ENCODE peak calls at places on chromosomes 4 and X, in seven cellular contexts. One of them, this sample, is unnamed.

GRCh38 chrX:31435592-31435991 is 363.8 kb upstream of the FTHL17 start:
- DNase-seq in GM23248: peak; percentile 42
- DNase-seq in keratinocyte: no peak
- DNase-seq in stomach: no peak
- DNase-seq in lower lobe of right lung: no peak
- DNase-seq in right lobe of liver: no peak
- DNase-seq in IMR-90: peak; percentile 22
- DNase-seq in this sample: no peak

GRCh38 chrX:153032397-153033118 is 23.7 kb upstream of the PNMA3 start:
- DNase-seq in GM23248: peak; percentile 74
- DNase-seq in keratinocyte: no peak
- DNase-seq in stomach: peak; percentile 75
- DNase-seq in lower lobe of right lung: peak; percentile 84
- DNase-seq in right lobe of liver: peak; percentile 73
- DNase-seq in IMR-90: peak; percentile 18
- DNase-seq in this sample: peak; percentile 92

GRCh38 chr4:32499176-32499575 is 1779.0 kb downstream of the PCDH7 start:
- DNase-seq in GM23248: peak; percentile 42
- DNase-seq in keratinocyte: no peak
- DNase-seq in stomach: no peak
- DNase-seq in lower lobe of right lung: no peak
- DNase-seq in right lobe of liver: no peak
- DNase-seq in IMR-90: no peak
- DNase-seq in this sample: no peak

GRCh38 chr4:145531193-145531592 is 49.5 kb downstream of the SMAD1 start:
- DNase-seq in GM23248: no peak
- DNase-seq in keratinocyte: no peak
- DNase-seq in stomach: no peak
- DNase-seq in lower lobe of right lung: no peak
- DNase-seq in right lobe of liver: no peak
- DNase-seq in IMR-90: no peak
- DNase-seq in this sample: no peak

GRCh38 chrX:129091097-129091496 is 432.2 kb downstream of the SMARCA1 start:
- DNase-seq in GM23248: no peak
- DNase-seq in keratinocyte: no peak
- DNase-seq in stomach: no peak
- DNase-seq in lower lobe of right lung: no peak
- DNase-seq in right lobe of liver: no peak
- DNase-seq in IMR-90: no peak
- DNase-seq in this sample: no peak

GRCh38 chrX:53330331-53330730 is 48.9 kb upstream of the IQSEC2 start:
- DNase-seq in GM23248: no peak
- DNase-seq in keratinocyte: no peak
- DNase-seq in stomach: no peak
- DNase-seq in lower lobe of right lung: no peak
- DNase-seq in right lobe of liver: no peak
- DNase-seq in IMR-90: no peak
- DNase-seq in this sample: no peak

GRCh38 chr4:24810016-24810415 is 14.6 kb downstream of the SOD3 start:
- DNase-seq in GM23248: peak; percentile 64
- DNase-seq in keratinocyte: no peak
- DNase-seq in stomach: no peak
- DNase-seq in lower lobe of right lung: no peak
- DNase-seq in right lobe of liver: no peak
- DNase-seq in IMR-90: peak; percentile 83
- DNase-seq in this sample: no peak

GRCh38 chr4:139968831-139969230 is 185.2 kb downstream of the MAML3 start:
- DNase-seq in GM23248: no peak
- DNase-seq in keratinocyte: no peak
- DNase-seq in stomach: no peak
- DNase-seq in lower lobe of right lung: no peak
- DNase-seq in right lobe of liver: no peak
- DNase-seq in IMR-90: no peak
- DNase-seq in this sample: no peak

GRCh38 chr4:1727117-1728031 is 6.1 kb downstream of the TACC3 start:
- DNase-seq in GM23248: peak; percentile 69
- DNase-seq in keratinocyte: peak; percentile 90
- DNase-seq in stomach: peak; percentile 67
- DNase-seq in lower lobe of right lung: peak; percentile 82
- DNase-seq in right lobe of liver: peak; percentile 75
- DNase-seq in IMR-90: peak; percentile 75
- DNase-seq in this sample: peak; percentile 86

GRCh38 chr4:184774152-184774551 is 40.3 kb upstream of the CENPU start:
- DNase-seq in GM23248: no peak
- DNase-seq in keratinocyte: no peak
- DNase-seq in stomach: no peak
- DNase-seq in lower lobe of right lung: no peak
- DNase-seq in right lobe of liver: no peak
- DNase-seq in IMR-90: no peak
- DNase-seq in this sample: no peak

GRCh38 chrX:57952320-57952678 is 42.0 kb upstream of the ZXDA start:
- DNase-seq in GM23248: no peak
- DNase-seq in keratinocyte: no peak
- DNase-seq in stomach: no peak
- DNase-seq in lower lobe of right lung: no peak
- DNase-seq in right lobe of liver: no peak
- DNase-seq in IMR-90: no peak
- DNase-seq in this sample: peak; percentile 69

GRCh38 chrX:129522184-129523059 is 868 bp downstream of the SMARCA1 start:
- DNase-seq in GM23248: peak; percentile 81
- DNase-seq in keratinocyte: no peak
- DNase-seq in stomach: peak; percentile 63
- DNase-seq in lower lobe of right lung: peak; percentile 56
- DNase-seq in right lobe of liver: peak; percentile 57
- DNase-seq in IMR-90: peak; percentile 54
- DNase-seq in this sample: peak; percentile 80

GRCh38 chr4:6953751-6954380 is 44.2 kb downstream of the TBC1D14 start:
- DNase-seq in GM23248: peak; percentile 97
- DNase-seq in keratinocyte: peak; percentile 25
- DNase-seq in stomach: peak; percentile 94
- DNase-seq in lower lobe of right lung: peak; percentile 75
- DNase-seq in right lobe of liver: peak; percentile 69
- DNase-seq in IMR-90: peak; percentile 62
- DNase-seq in this sample: peak; percentile 91

GRCh38 chr4:142271832-142272231 is 574.3 kb downstream of the INPP4B start:
- DNase-seq in GM23248: no peak
- DNase-seq in keratinocyte: no peak
- DNase-seq in stomach: no peak
- DNase-seq in lower lobe of right lung: no peak
- DNase-seq in right lobe of liver: no peak
- DNase-seq in IMR-90: no peak
- DNase-seq in this sample: no peak
- H3K4me1 ChIP-seq in GM23248: peaks cover 29% of the 10 kb centered on the region
- H3K4me1 ChIP-seq in keratinocyte: peaks cover 23% of the 10 kb centered on the region
- H3K4me1 ChIP-seq in stomach: no peaks in the 10 kb centered on the region
- H3K4me1 ChIP-seq in lower lobe of right lung: no peaks in the 10 kb centered on the region
- H3K4me1 ChIP-seq in right lobe of liver: no peaks in the 10 kb centered on the region
- H3K4me1 ChIP-seq in IMR-90: peaks cover 17% of the 10 kb centered on the region
- H3K4me1 ChIP-seq in this sample: no peaks in the 10 kb centered on the region

GRCh38 chr4:40306991-40307390 is 28.1 kb upstream of the CHRNA9 start:
- DNase-seq in GM23248: no peak
- DNase-seq in keratinocyte: no peak
- DNase-seq in stomach: no peak
- DNase-seq in lower lobe of right lung: no peak
- DNase-seq in right lobe of liver: no peak
- DNase-seq in IMR-90: no peak
- DNase-seq in this sample: no peak
- H3K4me1 ChIP-seq in GM23248: no peaks in the 10 kb centered on the region
- H3K4me1 ChIP-seq in keratinocyte: peaks cover 6% of the 10 kb centered on the region
- H3K4me1 ChIP-seq in stomach: peaks cover 13% of the 10 kb centered on the region
- H3K4me1 ChIP-seq in lower lobe of right lung: peaks cover 32% of the 10 kb centered on the region
- H3K4me1 ChIP-seq in right lobe of liver: no peaks in the 10 kb centered on the region
- H3K4me1 ChIP-seq in IMR-90: no peaks in the 10 kb centered on the region
- H3K4me1 ChIP-seq in this sample: no peaks in the 10 kb centered on the region

DNA sequence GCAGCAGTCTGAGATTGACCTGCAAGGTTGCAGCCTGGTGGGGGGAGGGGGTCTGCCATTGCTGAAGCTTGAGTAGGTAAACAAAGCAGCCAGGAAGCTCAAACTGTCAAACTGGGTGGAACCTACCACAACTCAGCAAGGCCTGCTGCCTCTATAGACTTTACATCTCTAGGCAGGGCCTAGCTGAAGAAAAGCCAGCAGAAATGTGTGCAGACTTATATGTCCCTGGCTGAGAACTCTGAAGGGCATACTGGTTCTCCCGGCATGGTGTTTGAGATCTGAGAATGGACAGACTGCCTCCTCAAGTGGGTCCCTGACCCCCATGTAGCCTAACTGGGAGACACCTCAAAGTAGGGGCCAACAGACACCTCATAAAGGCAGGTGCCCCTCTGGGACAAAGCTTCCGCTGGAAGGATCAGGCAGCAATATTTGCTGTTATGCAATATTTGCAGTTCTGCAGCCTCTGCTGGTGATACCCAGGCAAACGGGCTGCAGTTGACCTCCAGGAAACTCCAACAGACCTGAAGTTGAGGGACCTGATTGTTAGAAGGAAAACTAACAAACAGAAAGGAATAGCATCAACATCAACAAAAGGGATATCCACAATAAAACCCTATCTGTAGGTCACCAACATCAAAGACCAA is 167.6 kb downstream of the GC start:
- DNase-seq in GM23248: no peak
- DNase-seq in keratinocyte: no peak
- DNase-seq in stomach: no peak
- DNase-seq in lower lobe of right lung: no peak
- DNase-seq in right lobe of liver: peak; percentile 24
- DNase-seq in IMR-90: no peak
- DNase-seq in this sample: no peak
- H3K4me1 ChIP-seq in GM23248: no peaks in the 10 kb centered on the region
- H3K4me1 ChIP-seq in keratinocyte: no peaks in the 10 kb centered on the region
- H3K4me1 ChIP-seq in stomach: no peaks in the 10 kb centered on the region
- H3K4me1 ChIP-seq in lower lobe of right lung: no peaks in the 10 kb centered on the region
- H3K4me1 ChIP-seq in right lobe of liver: peaks cover 11% of the 10 kb centered on the region
- H3K4me1 ChIP-seq in IMR-90: no peaks in the 10 kb centered on the region
- H3K4me1 ChIP-seq in this sample: no peaks in the 10 kb centered on the region

DNA sequence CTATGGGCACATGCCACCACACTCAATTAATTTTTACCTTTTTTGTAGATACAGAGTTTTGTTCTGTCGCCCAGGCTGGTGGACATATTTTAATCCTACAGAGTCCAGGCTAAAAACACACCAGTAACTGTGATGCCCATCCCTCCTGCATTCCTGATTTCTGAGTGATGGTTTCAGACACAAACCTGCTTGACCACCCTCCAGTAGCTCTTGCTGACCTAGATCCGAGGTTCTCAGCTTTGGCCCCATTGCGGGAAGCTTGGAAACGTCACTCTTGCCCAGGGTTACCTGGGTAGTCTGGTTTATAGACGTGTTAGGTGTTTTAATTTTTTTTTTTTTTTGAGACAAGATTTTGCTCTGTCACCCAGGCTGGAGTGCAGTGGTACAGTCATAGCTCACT is 7.5 kb downstream of the CD99 start:
- DNase-seq in GM23248: no peak
- DNase-seq in keratinocyte: no peak
- DNase-seq in stomach: no peak
- DNase-seq in lower lobe of right lung: no peak
- DNase-seq in right lobe of liver: no peak
- DNase-seq in IMR-90: no peak
- DNase-seq in this sample: no peak
- H3K4me1 ChIP-seq in GM23248: peaks cover 54% of the 10 kb centered on the region
- H3K4me1 ChIP-seq in keratinocyte: peaks cover 44% of the 10 kb centered on the region
- H3K4me1 ChIP-seq in stomach: peaks cover 91% of the 10 kb centered on the region
- H3K4me1 ChIP-seq in lower lobe of right lung: peaks cover 80% of the 10 kb centered on the region
- H3K4me1 ChIP-seq in right lobe of liver: peaks cover 17% of the 10 kb centered on the region
- H3K4me1 ChIP-seq in IMR-90: peaks cover 14% of the 10 kb centered on the region
- H3K4me1 ChIP-seq in this sample: no peaks in the 10 kb centered on the region

GRCh38 chr4:15853345-15853744 is 75.2 kb downstream of the CD38 start:
- DNase-seq in GM23248: no peak
- DNase-seq in keratinocyte: no peak
- DNase-seq in stomach: no peak
- DNase-seq in lower lobe of right lung: no peak
- DNase-seq in right lobe of liver: no peak
- DNase-seq in IMR-90: no peak
- DNase-seq in this sample: no peak
- H3K4me1 ChIP-seq in GM23248: no peaks in the 10 kb centered on the region
- H3K4me1 ChIP-seq in keratinocyte: peaks cover 5% of the 10 kb centered on the region
- H3K4me1 ChIP-seq in stomach: no peaks in the 10 kb centered on the region
- H3K4me1 ChIP-seq in lower lobe of right lung: no peaks in the 10 kb centered on the region
- H3K4me1 ChIP-seq in right lobe of liver: no peaks in the 10 kb centered on the region
- H3K4me1 ChIP-seq in IMR-90: no peaks in the 10 kb centered on the region
- H3K4me1 ChIP-seq in this sample: no peaks in the 10 kb centered on the region

GRCh38 chrX:148268646-148269045 is 231.8 kb upstream of the AFF2 start:
- DNase-seq in GM23248: no peak
- DNase-seq in keratinocyte: no peak
- DNase-seq in stomach: no peak
- DNase-seq in lower lobe of right lung: no peak
- DNase-seq in right lobe of liver: no peak
- DNase-seq in IMR-90: no peak
- DNase-seq in this sample: no peak
- H3K4me1 ChIP-seq in GM23248: no peaks in the 10 kb centered on the region
- H3K4me1 ChIP-seq in keratinocyte: no peaks in the 10 kb centered on the region
- H3K4me1 ChIP-seq in stomach: no peaks in the 10 kb centered on the region
- H3K4me1 ChIP-seq in lower lobe of right lung: no peaks in the 10 kb centered on the region
- H3K4me1 ChIP-seq in right lobe of liver: no peaks in the 10 kb centered on the region
- H3K4me1 ChIP-seq in IMR-90: no peaks in the 10 kb centered on the region
- H3K4me1 ChIP-seq in this sample: no peaks in the 10 kb centered on the region

This sample was measured in aorta.